ENCODE peak calls at places on chromosomes 12 and 14, in eight cellular contexts. One of them, this sample, is unnamed. For H3K9me3, the result is how much of the 10 kb centered on the place peaks cover.

GRCh38 chr12:54711664-54712063 is 63.5 kb upstream of the DCD start:
- DNase-seq in IMR-90: no peak
- DNase-seq in CD8-positive, alpha-beta memory T cell: no peak
- DNase-seq in GM23248: no peak
- DNase-seq in tibial artery: no peak
- DNase-seq in GM12878: no peak
- DNase-seq in testis: no peak
- DNase-seq in CD4-positive, CD25-positive, alpha-beta regulatory T cell: no peak
- DNase-seq in this sample: no peak

GRCh38 chr14:53542692-53543091 is 389.6 kb upstream of the DDHD1 start:
- DNase-seq in IMR-90: peak
- DNase-seq in CD8-positive, alpha-beta memory T cell: no peak
- DNase-seq in GM23248: no peak
- DNase-seq in tibial artery: no peak
- DNase-seq in GM12878: no peak
- DNase-seq in testis: peak
- DNase-seq in CD4-positive, CD25-positive, alpha-beta regulatory T cell: no peak
- DNase-seq in this sample: no peak

GRCh38 chr14:35539969-35540368 is 6.0 kb downstream of the INSM2 start:
- DNase-seq in IMR-90: no peak
- DNase-seq in CD8-positive, alpha-beta memory T cell: no peak
- DNase-seq in GM23248: no peak
- DNase-seq in tibial artery: no peak
- DNase-seq in GM12878: no peak
- DNase-seq in testis: no peak
- DNase-seq in CD4-positive, CD25-positive, alpha-beta regulatory T cell: no peak
- DNase-seq in this sample: no peak

GRCh38 chr12:68240079-68240478 is 13.3 kb downstream of the IL22 start:
- DNase-seq in IMR-90: peak
- DNase-seq in CD8-positive, alpha-beta memory T cell: no peak
- DNase-seq in GM23248: peak
- DNase-seq in tibial artery: peak
- DNase-seq in GM12878: no peak
- DNase-seq in testis: no peak
- DNase-seq in CD4-positive, CD25-positive, alpha-beta regulatory T cell: no peak
- DNase-seq in this sample: no peak

GRCh38 chr12:96698965-96699364 is 208.1 kb upstream of the NEDD1 start:
- DNase-seq in IMR-90: no peak
- DNase-seq in CD8-positive, alpha-beta memory T cell: no peak
- DNase-seq in GM23248: no peak
- DNase-seq in tibial artery: no peak
- DNase-seq in GM12878: no peak
- DNase-seq in testis: peak
- DNase-seq in CD4-positive, CD25-positive, alpha-beta regulatory T cell: no peak
- DNase-seq in this sample: no peak

GRCh38 chr12:128077211-128077916 is 189.6 kb upstream of the TMEM132C start:
- DNase-seq in IMR-90: no peak
- DNase-seq in CD8-positive, alpha-beta memory T cell: no peak
- DNase-seq in GM23248: no peak
- DNase-seq in tibial artery: no peak
- DNase-seq in GM12878: no peak
- DNase-seq in testis: no peak
- DNase-seq in CD4-positive, CD25-positive, alpha-beta regulatory T cell: no peak
- DNase-seq in this sample: no peak

GRCh38 chr12:80715850-80716249 is 862 bp upstream of the MYF5 start:
- DNase-seq in IMR-90: no peak
- DNase-seq in CD8-positive, alpha-beta memory T cell: no peak
- DNase-seq in GM23248: no peak
- DNase-seq in tibial artery: no peak
- DNase-seq in GM12878: no peak
- DNase-seq in testis: no peak
- DNase-seq in CD4-positive, CD25-positive, alpha-beta regulatory T cell: no peak
- DNase-seq in this sample: no peak

GRCh38 chr14:31206536-31207286 is 882 bp downstream of the HECTD1 start:
- DNase-seq in IMR-90: no peak
- DNase-seq in CD8-positive, alpha-beta memory T cell: peak
- DNase-seq in GM23248: peak
- DNase-seq in tibial artery: peak
- DNase-seq in GM12878: no peak
- DNase-seq in testis: peak
- DNase-seq in CD4-positive, CD25-positive, alpha-beta regulatory T cell: peak
- DNase-seq in this sample: peak

GRCh38 chr14:77212933-77213656 is 31.5 kb downstream of the TMEM63C start:
- DNase-seq in IMR-90: no peak
- DNase-seq in CD8-positive, alpha-beta memory T cell: no peak
- DNase-seq in GM23248: peak
- DNase-seq in tibial artery: no peak
- DNase-seq in GM12878: no peak
- DNase-seq in testis: peak
- DNase-seq in CD4-positive, CD25-positive, alpha-beta regulatory T cell: no peak
- DNase-seq in this sample: no peak

GRCh38 chr14:92867246-92867925 is 55.6 kb upstream of the CHGA start:
- DNase-seq in IMR-90: no peak
- DNase-seq in CD8-positive, alpha-beta memory T cell: no peak
- DNase-seq in GM23248: no peak
- DNase-seq in tibial artery: no peak
- DNase-seq in GM12878: no peak
- DNase-seq in testis: no peak
- DNase-seq in CD4-positive, CD25-positive, alpha-beta regulatory T cell: no peak
- DNase-seq in this sample: no peak

GRCh38 chr12:39846971-39847661 is 227.5 kb upstream of the ABCD2 start:
- DNase-seq in IMR-90: peak
- DNase-seq in CD8-positive, alpha-beta memory T cell: no peak
- DNase-seq in GM23248: peak
- DNase-seq in tibial artery: no peak
- DNase-seq in GM12878: no peak
- DNase-seq in testis: no peak
- DNase-seq in CD4-positive, CD25-positive, alpha-beta regulatory T cell: no peak
- DNase-seq in this sample: no peak

GRCh38 chr12:119802472-119802871 is 74.6 kb downstream of the CIT start:
- DNase-seq in IMR-90: peak
- DNase-seq in CD8-positive, alpha-beta memory T cell: no peak
- DNase-seq in GM23248: peak
- DNase-seq in tibial artery: peak
- DNase-seq in GM12878: no peak
- DNase-seq in testis: peak
- DNase-seq in CD4-positive, CD25-positive, alpha-beta regulatory T cell: no peak
- DNase-seq in this sample: peak

GRCh38 chr12:116601524-116601923 is 42.3 kb downstream of the MAP1LC3B2 start:
- DNase-seq in IMR-90: peak
- DNase-seq in CD8-positive, alpha-beta memory T cell: no peak
- DNase-seq in GM23248: peak
- DNase-seq in tibial artery: no peak
- DNase-seq in GM12878: no peak
- DNase-seq in testis: no peak
- DNase-seq in CD4-positive, CD25-positive, alpha-beta regulatory T cell: no peak
- DNase-seq in this sample: no peak

GRCh38 chr14:95102678-95103039 is 54.7 kb downstream of the DICER1 start:
- DNase-seq in IMR-90: no peak
- DNase-seq in CD8-positive, alpha-beta memory T cell: no peak
- DNase-seq in GM23248: no peak
- DNase-seq in tibial artery: no peak
- DNase-seq in GM12878: no peak
- DNase-seq in testis: peak
- DNase-seq in CD4-positive, CD25-positive, alpha-beta regulatory T cell: no peak
- DNase-seq in this sample: no peak

GRCh38 chr12:15995801-15996200 is 84.7 kb downstream of the DERA start:
- DNase-seq in IMR-90: no peak
- DNase-seq in CD8-positive, alpha-beta memory T cell: no peak
- DNase-seq in GM23248: no peak
- DNase-seq in tibial artery: no peak
- DNase-seq in GM12878: no peak
- DNase-seq in testis: no peak
- DNase-seq in CD4-positive, CD25-positive, alpha-beta regulatory T cell: no peak
- DNase-seq in this sample: no peak

GRCh38 chr12:113551563-113551962 is 79.9 kb upstream of the LHX5 start:
- DNase-seq in IMR-90: no peak
- DNase-seq in CD8-positive, alpha-beta memory T cell: no peak
- DNase-seq in GM23248: no peak
- DNase-seq in tibial artery: no peak
- DNase-seq in GM12878: no peak
- DNase-seq in testis: no peak
- DNase-seq in CD4-positive, CD25-positive, alpha-beta regulatory T cell: no peak
- DNase-seq in this sample: no peak

GRCh38 chr12:47947273-47947672 is 16.1 kb upstream of the TMEM106C start:
- DNase-seq in IMR-90: no peak
- DNase-seq in CD8-positive, alpha-beta memory T cell: no peak
- DNase-seq in GM23248: no peak
- DNase-seq in tibial artery: no peak
- DNase-seq in GM12878: no peak
- DNase-seq in testis: no peak
- DNase-seq in CD4-positive, CD25-positive, alpha-beta regulatory T cell: no peak
- DNase-seq in this sample: no peak

GRCh38 chr12:25855716-25856115 is 102.8 kb upstream of the RASSF8 start:
- DNase-seq in IMR-90: peak
- DNase-seq in CD8-positive, alpha-beta memory T cell: no peak
- DNase-seq in GM23248: peak
- DNase-seq in tibial artery: no peak
- DNase-seq in GM12878: no peak
- DNase-seq in testis: no peak
- DNase-seq in CD4-positive, CD25-positive, alpha-beta regulatory T cell: no peak
- DNase-seq in this sample: no peak

GRCh38 chr12:68180792-68181744 is 21.5 kb upstream of the IFNG start:
- DNase-seq in IMR-90: no peak
- DNase-seq in CD8-positive, alpha-beta memory T cell: no peak
- DNase-seq in GM23248: no peak
- DNase-seq in tibial artery: no peak
- DNase-seq in GM12878: no peak
- DNase-seq in testis: no peak
- DNase-seq in CD4-positive, CD25-positive, alpha-beta regulatory T cell: peak
- DNase-seq in this sample: no peak

GRCh38 chr14:75022655-75023054 is 19.9 kb downstream of the EIF2B2 start:
- DNase-seq in IMR-90: no peak
- DNase-seq in CD8-positive, alpha-beta memory T cell: no peak
- DNase-seq in GM23248: peak
- DNase-seq in tibial artery: no peak
- DNase-seq in GM12878: no peak
- DNase-seq in testis: no peak
- DNase-seq in CD4-positive, CD25-positive, alpha-beta regulatory T cell: no peak
- DNase-seq in this sample: peak

GRCh38 chr14:68950111-68950510 is 29.0 kb downstream of the ACTN1 start:
- DNase-seq in IMR-90: peak
- DNase-seq in CD8-positive, alpha-beta memory T cell: no peak
- DNase-seq in GM23248: peak
- DNase-seq in tibial artery: no peak
- DNase-seq in GM12878: no peak
- DNase-seq in testis: no peak
- DNase-seq in CD4-positive, CD25-positive, alpha-beta regulatory T cell: no peak
- DNase-seq in this sample: no peak

GRCh38 chr12:120783197-120783596 is 57.6 kb downstream of the ACADS start:
- DNase-seq in IMR-90: peak
- DNase-seq in CD8-positive, alpha-beta memory T cell: no peak
- DNase-seq in GM23248: peak
- DNase-seq in tibial artery: no peak
- DNase-seq in GM12878: no peak
- DNase-seq in testis: no peak
- DNase-seq in CD4-positive, CD25-positive, alpha-beta regulatory T cell: no peak
- DNase-seq in this sample: no peak

GRCh38 chr14:40983604-40984003 is 623.1 kb upstream of the LRFN5 start:
- DNase-seq in IMR-90: peak
- DNase-seq in CD8-positive, alpha-beta memory T cell: no peak
- DNase-seq in GM23248: no peak
- DNase-seq in tibial artery: no peak
- DNase-seq in GM12878: no peak
- DNase-seq in testis: no peak
- DNase-seq in CD4-positive, CD25-positive, alpha-beta regulatory T cell: no peak
- DNase-seq in this sample: no peak

GRCh38 chr14:23624830-23625404 is 11.2 kb upstream of the DHRS2 start:
- DNase-seq in IMR-90: no peak
- DNase-seq in CD8-positive, alpha-beta memory T cell: no peak
- DNase-seq in GM23248: no peak
- DNase-seq in tibial artery: no peak
- DNase-seq in GM12878: no peak
- DNase-seq in testis: no peak
- DNase-seq in CD4-positive, CD25-positive, alpha-beta regulatory T cell: no peak
- DNase-seq in this sample: no peak

GRCh38 chr14:23621932-23622495 is 14.2 kb upstream of the DHRS2 start:
- DNase-seq in IMR-90: no peak
- DNase-seq in CD8-positive, alpha-beta memory T cell: no peak
- DNase-seq in GM23248: no peak
- DNase-seq in tibial artery: no peak
- DNase-seq in GM12878: no peak
- DNase-seq in testis: no peak
- DNase-seq in CD4-positive, CD25-positive, alpha-beta regulatory T cell: no peak
- DNase-seq in this sample: no peak

GRCh38 chr14:23623962-23624361 is 12.2 kb upstream of the DHRS2 start:
- DNase-seq in IMR-90: no peak
- DNase-seq in CD8-positive, alpha-beta memory T cell: no peak
- DNase-seq in GM23248: no peak
- DNase-seq in tibial artery: no peak
- DNase-seq in GM12878: no peak
- DNase-seq in testis: no peak
- DNase-seq in CD4-positive, CD25-positive, alpha-beta regulatory T cell: no peak
- DNase-seq in this sample: no peak

GRCh38 chr14:23621204-23621931 is 14.8 kb upstream of the DHRS2 start:
- DNase-seq in IMR-90: no peak
- DNase-seq in CD8-positive, alpha-beta memory T cell: no peak
- DNase-seq in GM23248: no peak
- DNase-seq in tibial artery: no peak
- DNase-seq in GM12878: no peak
- DNase-seq in testis: no peak
- DNase-seq in CD4-positive, CD25-positive, alpha-beta regulatory T cell: no peak
- DNase-seq in this sample: no peak

GRCh38 chr14:23622990-23623389 is 13.2 kb upstream of the DHRS2 start:
- DNase-seq in IMR-90: no peak
- DNase-seq in CD8-positive, alpha-beta memory T cell: no peak
- DNase-seq in GM23248: no peak
- DNase-seq in tibial artery: no peak
- DNase-seq in GM12878: no peak
- DNase-seq in testis: no peak
- DNase-seq in CD4-positive, CD25-positive, alpha-beta regulatory T cell: no peak
- DNase-seq in this sample: no peak
- H3K9me3 ChIP-seq in IMR-90: under half
- H3K9me3 ChIP-seq in CD8-positive, alpha-beta memory T cell: under half
- H3K9me3 ChIP-seq in GM23248: under half
- H3K9me3 ChIP-seq in tibial artery: under half
- H3K9me3 ChIP-seq in GM12878: under half
- H3K9me3 ChIP-seq in testis: under half
- H3K9me3 ChIP-seq in CD4-positive, CD25-positive, alpha-beta regulatory T cell: under half
- H3K9me3 ChIP-seq in this sample: under half

GRCh38 chr14:99391671-99392070 is 89.0 kb downstream of the SETD3 start:
- DNase-seq in IMR-90: peak
- DNase-seq in CD8-positive, alpha-beta memory T cell: no peak
- DNase-seq in GM23248: peak
- DNase-seq in tibial artery: no peak
- DNase-seq in GM12878: no peak
- DNase-seq in testis: no peak
- DNase-seq in CD4-positive, CD25-positive, alpha-beta regulatory T cell: no peak
- DNase-seq in this sample: no peak
- H3K9me3 ChIP-seq in IMR-90: under half
- H3K9me3 ChIP-seq in CD8-positive, alpha-beta memory T cell: under half
- H3K9me3 ChIP-seq in GM23248: under half
- H3K9me3 ChIP-seq in tibial artery: under half
- H3K9me3 ChIP-seq in GM12878: under half
- H3K9me3 ChIP-seq in testis: under half
- H3K9me3 ChIP-seq in CD4-positive, CD25-positive, alpha-beta regulatory T cell: under half
- H3K9me3 ChIP-seq in this sample: under half

GRCh38 chr12:34626363-34627157 is 604.3 kb downstream of the ALG10 start:
- DNase-seq in IMR-90: no peak
- DNase-seq in CD8-positive, alpha-beta memory T cell: no peak
- DNase-seq in GM23248: no peak
- DNase-seq in tibial artery: no peak
- DNase-seq in GM12878: no peak
- DNase-seq in testis: no peak
- DNase-seq in CD4-positive, CD25-positive, alpha-beta regulatory T cell: no peak
- DNase-seq in this sample: no peak
- H3K9me3 ChIP-seq in IMR-90: under half
- H3K9me3 ChIP-seq in CD8-positive, alpha-beta memory T cell: under half
- H3K9me3 ChIP-seq in GM23248: under half
- H3K9me3 ChIP-seq in tibial artery: under half
- H3K9me3 ChIP-seq in GM12878: under half
- H3K9me3 ChIP-seq in testis: under half
- H3K9me3 ChIP-seq in CD4-positive, CD25-positive, alpha-beta regulatory T cell: under half
- H3K9me3 ChIP-seq in this sample: under half

GRCh38 chr14:27114180-27114579 is 516.3 kb upstream of the NOVA1 start:
- DNase-seq in IMR-90: no peak
- DNase-seq in CD8-positive, alpha-beta memory T cell: no peak
- DNase-seq in GM23248: no peak
- DNase-seq in tibial artery: no peak
- DNase-seq in GM12878: no peak
- DNase-seq in testis: no peak
- DNase-seq in CD4-positive, CD25-positive, alpha-beta regulatory T cell: no peak
- DNase-seq in this sample: no peak
- H3K9me3 ChIP-seq in IMR-90: under half
- H3K9me3 ChIP-seq in CD8-positive, alpha-beta memory T cell: under half
- H3K9me3 ChIP-seq in GM23248: under half
- H3K9me3 ChIP-seq in tibial artery: under half
- H3K9me3 ChIP-seq in GM12878: under half
- H3K9me3 ChIP-seq in testis: under half
- H3K9me3 ChIP-seq in CD4-positive, CD25-positive, alpha-beta regulatory T cell: under half
- H3K9me3 ChIP-seq in this sample: under half